ENCODE peak calls at places on chromosomes 1 and 21, in five cellular contexts. L is endothelial cell, U is breast epithelium, F is T-helper 9 cell, I is H54. V is an unnamed sample.

GRCh38 chr1:61139324-61140055 is 57.1 kb downstream of the NFIA start:
- DNase-seq in L (no peak), U (no peak), F (no peak), I (peak), V (no peak)

GRCh38 chr1:192475970-192476369 is 99.6 kb upstream of the RGS1 start:
- DNase-seq in L (no peak), I (no peak), U (no peak), F (no peak), V (no peak)

GRCh38 chr1:218467101-218467728 is 122.1 kb downstream of the TGFB2 start:
- DNase-seq in I (no peak), L (no peak), U (no peak), F (no peak), V (no peak)

GRCh38 chr1:42943166-42943565 is 15.5 kb downstream of the SLC2A1 start:
- DNase-seq in I (peak), F (no peak), U (peak), L (no peak), V (no peak)

GRCh38 chr1:160006312-160006940 is 25.4 kb downstream of the PIGM start:
- DNase-seq in I (peak), F (peak), L (peak), U (peak), V (peak)

GRCh38 chr1:58813801-58814200 is 30.0 kb upstream of the JUN start:
- DNase-seq in U (no peak), I (no peak), F (no peak), L (no peak), V (no peak)

GRCh38 chr1:35768350-35769187 is 1.2 kb downstream of the CLSPN start:
- DNase-seq in U (no peak), I (no peak), L (no peak), F (no peak), V (no peak)

GRCh38 chr1:29197590-29197924 is 15.9 kb upstream of the SRSF4 start:
- DNase-seq in L (peak), U (no peak), I (no peak), F (peak), V (no peak)

GRCh38 chr1:24909388-24909898 is 20.6 kb downstream of the RUNX3 start:
- DNase-seq in I (no peak), U (no peak), L (peak), F (no peak), V (no peak)

GRCh38 chr1:33242652-33243051 is 13.6 kb upstream of the ZNF362 start:
- DNase-seq in U (no peak), I (no peak), L (no peak), F (no peak), V (no peak)

GRCh38 chr1:41399148-41399795 is 38.0 kb downstream of the FOXO6 start:
- DNase-seq in L (no peak), I (no peak), U (no peak), F (no peak), V (no peak)

GRCh38 chr1:242467556-242468145 is 56.8 kb downstream of the PLD5 start:
- DNase-seq in I (peak), U (no peak), F (peak), L (peak), V (no peak)

GRCh38 chr1:18879791-18880309 is 20.4 kb upstream of the TAS1R2 start:
- DNase-seq in F (no peak), L (no peak), U (no peak), I (no peak), V (no peak)

GRCh38 chr1:206554201-206554600 is 46.9 kb downstream of the RASSF5 start:
- DNase-seq in F (no peak), U (no peak), L (no peak), I (no peak), V (no peak)

GRCh38 chr1:180928272-180929230 is 15.9 kb downstream of the KIAA1614 start:
- DNase-seq in I (no peak), U (no peak), F (no peak), L (no peak), V (no peak)

GRCh38 chr1:14519976-14520375 is 78.5 kb upstream of the KAZN start:
- DNase-seq in I (no peak), L (no peak), U (no peak), F (no peak), V (no peak)

GRCh38 chr1:212775241-212775640 is 16.3 kb downstream of the NSL1 start:
- DNase-seq in I (no peak), L (no peak), F (no peak), U (no peak), V (no peak)

GRCh38 chr1:182093781-182094180 is 32.3 kb upstream of the ZNF648 start:
- DNase-seq in L (no peak), U (no peak), F (no peak), I (no peak), V (no peak)

GRCh38 chr1:91555821-91556531 is 55.3 kb downstream of the CDC7 start:
- DNase-seq in F (peak), I (peak), U (no peak), L (no peak), V (no peak)

GRCh38 chr1:94727846-94728715 is 92.1 kb upstream of the SLC44A3 start:
- DNase-seq in F (no peak), L (no peak), I (peak), U (no peak), V (no peak)

GRCh38 chr21:41133896-41134522 is 34.0 kb upstream of the BACE2 start:
- DNase-seq in I (no peak), F (no peak), L (peak), U (no peak), V (no peak)

GRCh38 chr1:5747428-5748285 is 244.6 kb downstream of the NPHP4 start:
- DNase-seq in I (no peak), L (no peak), F (no peak), U (no peak), V (no peak)

GRCh38 chr1:58824753-58825389 is 41.0 kb upstream of the JUN start:
- DNase-seq in I (no peak), U (no peak), F (no peak), L (no peak), V (no peak)